ENCODE peak calls at places on chromosome 15, in four cellular contexts. C is coronary artery, P is IMR-90, D is heart right ventricle. M is an unnamed sample.

GRCh38 chr15:60713096-60714084 is 234.4 kb upstream of the ICE2 start:
- DNase-seq in C (no peak), P (peak; percentile 81), D (peak; percentile 15), M (no peak)

GRCh38 chr15:71252036-71252898 is 137.0 kb downstream of the THSD4 start:
- DNase-seq in C (no peak), P (peak; percentile 56), D (no peak), M (no peak)

GRCh38 chr15:61558172-61559146 is 329.4 kb upstream of the RORA start:
- DNase-seq in C (no peak), P (no peak), D (no peak), M (no peak)

GRCh38 chr15:61974759-61975158 is 85.5 kb downstream of the VPS13C start:
- DNase-seq in C (no peak), P (peak; percentile 50), D (no peak), M (no peak)

GRCh38 chr15:68232937-68233336 is 3.4 kb upstream of the CLN6 start:
- DNase-seq in C (no peak), P (no peak), D (no peak), M (no peak)

GRCh38 chr15:42737529-42738328 is 801 bp upstream of the CDAN1 start:
- DNase-seq in C (no peak), P (peak; percentile 4), D (no peak), M (no peak)

GRCh38 chr15:73608475-73608874 is 24.7 kb downstream of the NPTN start:
- DNase-seq in C (no peak), P (no peak), D (no peak), M (no peak)

GRCh38 chr15:73270366-73271097 is 98.2 kb downstream of the HCN4 start:
- DNase-seq in C (no peak), P (no peak), D (no peak), M (no peak)

GRCh38 chr15:52415628-52416027 is 113.1 kb downstream of the MYO5A start:
- DNase-seq in C (no peak), P (no peak), D (no peak), M (no peak)

GRCh38 chr15:48602358-48603122 is 43.0 kb downstream of the FBN1 start:
- DNase-seq in C (no peak), P (peak; percentile 81), D (peak; percentile 35), M (no peak)

GRCh38 chr15:60889506-60889905 is 339.6 kb downstream of the RORA start:
- DNase-seq in C (no peak), P (no peak), D (no peak), M (no peak)

GRCh38 chr15:62306851-62307504 is 141.9 kb upstream of the C2CD4B start:
- DNase-seq in C (no peak), P (peak; percentile 67), D (peak; percentile 58), M (no peak)

GRCh38 chr15:42155546-42156265 is 730 bp downstream of the PLA2G4F start:
- DNase-seq in C (no peak), P (no peak), D (no peak), M (no peak)

GRCh38 chr15:57586661-57587404 is 4.9 kb upstream of the MYZAP start:
- DNase-seq in C (no peak), P (no peak), D (no peak), M (no peak)

GRCh38 chr15:43134157-43134637 is 811 bp downstream of the TMEM62 start:
- DNase-seq in C (no peak), P (no peak), D (no peak), M (no peak)

GRCh38 chr15:77034620-77035467 is 36.1 kb downstream of the TSPAN3 start:
- DNase-seq in C (peak; percentile 71), P (no peak), D (no peak), M (peak; percentile 30)

GRCh38 chr15:89772933-89773583 is 3.1 kb upstream of the MESP2 start:
- DNase-seq in C (no peak), P (peak; percentile 65), D (no peak), M (no peak)

GRCh38 chr15:38701134-38701533 is 136.5 kb upstream of the RASGRP1 start:
- DNase-seq in C (no peak), P (peak; percentile 26), D (no peak), M (no peak)

GRCh38 chr15:55513125-55513524 is 5.1 kb upstream of the DNAAF4 start:
- DNase-seq in C (no peak), P (no peak), D (no peak), M (no peak)

GRCh38 chr15:38893920-38894259 is 329.3 kb upstream of the RASGRP1 start:
- DNase-seq in C (no peak), P (no peak), D (no peak), M (no peak)

GRCh38 chr15:36557364-36557763 is 22.1 kb upstream of the CDIN1 start:
- DNase-seq in C (no peak), P (no peak), D (no peak), M (no peak)

GRCh38 chr15:99433757-99434211 is 132.0 kb upstream of the MEF2A start:
- DNase-seq in C (no peak), P (no peak), D (peak; percentile 3), M (peak; percentile 23)

GRCh38 chr15:40845511-40846284 is 1.9 kb downstream of the SPINT1 start:
- DNase-seq in C (no peak), P (no peak), D (no peak), M (no peak)

GRCh38 chr15:73685561-73685960 is 1.4 kb downstream of the CD276 start:
- DNase-seq in C (no peak), P (peak; percentile 20), D (no peak), M (no peak)

GRCh38 chr15:85172846-85173490 is 191.3 kb downstream of the PDE8A start:
- DNase-seq in C (no peak), P (no peak), D (no peak), M (no peak)

GRCh38 chr15:90818251-90819210 is 49.9 kb upstream of the FURIN start:
- DNase-seq in C (no peak), P (no peak), D (no peak), M (peak; percentile 56)
- TF ChIP-seq CTCF in C (no peak), P (no peak), D (peak; percentile 17), M (no peak)

DNA sequence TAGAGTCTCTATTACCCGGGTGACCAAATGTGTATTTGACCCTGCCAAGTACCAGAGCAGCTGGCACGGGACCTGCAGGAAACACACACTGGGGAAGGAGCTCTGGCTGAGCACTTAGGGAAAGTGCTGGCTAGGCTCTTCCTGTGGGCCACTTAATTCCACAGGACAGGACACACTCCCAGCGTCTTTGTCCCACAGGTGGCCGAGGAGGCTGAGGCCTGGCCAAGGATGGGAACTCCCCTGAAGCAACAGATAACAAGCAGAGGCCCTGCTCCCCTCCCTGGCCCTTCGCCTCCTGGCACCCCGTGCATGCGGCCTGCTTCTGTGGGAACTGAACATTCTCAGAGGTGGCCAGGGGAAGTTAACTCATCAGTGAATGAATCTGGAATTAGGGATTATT is 180.8 kb downstream of the ATP10A start:
- DNase-seq in C (peak; percentile 84), P (no peak), D (no peak), M (no peak)
- H3K27ac ChIP-seq in C (peak overlapping the region; percentile 58), P (no peak overlapping the region), D (peak overlapping the region; percentile 32), M (no peak overlapping the region)

DNA sequence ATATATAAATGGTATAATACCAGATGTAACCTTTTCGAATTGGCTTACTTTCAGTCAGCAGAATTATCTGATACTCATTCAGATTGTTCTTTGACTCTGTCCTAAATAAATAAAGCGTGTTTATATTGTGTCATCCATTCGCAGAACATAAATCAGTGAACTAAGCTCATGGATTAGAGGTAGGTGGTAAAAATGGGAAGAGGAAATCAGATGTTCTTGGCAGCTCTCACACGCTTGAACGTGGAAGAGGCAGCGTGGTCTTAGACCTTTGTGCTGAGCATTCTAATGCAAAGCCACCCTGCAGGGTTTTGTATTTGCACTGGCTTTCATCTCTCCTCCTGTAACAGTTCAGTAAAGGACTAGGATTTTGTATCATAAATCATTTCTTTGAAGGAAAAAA is 441.4 kb downstream of the GABRG3 start:
- DNase-seq in C (no peak), P (no peak), D (no peak), M (no peak)
- H3K4me3 ChIP-seq in C (no peak overlapping the region), P (no peak overlapping the region), D (no peak overlapping the region), M (no peak overlapping the region)

GRCh38 chr15:63823253-63823844 is 10.4 kb downstream of the HERC1 start:
- DNase-seq in C (no peak), P (no peak), D (no peak), M (no peak)

GRCh38 chr15:63824570-63824969 is 9.2 kb downstream of the HERC1 start:
- DNase-seq in C (no peak), P (no peak), D (no peak), M (no peak)

GRCh38 chr15:63827113-63827512 is 6.6 kb downstream of the HERC1 start:
- DNase-seq in C (no peak), P (no peak), D (no peak), M (no peak)

GRCh38 chr15:63830113-63830512 is 3.6 kb downstream of the HERC1 start:
- DNase-seq in C (no peak), P (no peak), D (no peak), M (no peak)

GRCh38 chr15:63826513-63826912 is 7.2 kb downstream of the HERC1 start:
- DNase-seq in C (no peak), P (peak; percentile 48), D (no peak), M (no peak)
- TF ChIP-seq CTCF in C (no peak), P (peak; percentile 35), D (no peak), M (no peak)

DNA sequence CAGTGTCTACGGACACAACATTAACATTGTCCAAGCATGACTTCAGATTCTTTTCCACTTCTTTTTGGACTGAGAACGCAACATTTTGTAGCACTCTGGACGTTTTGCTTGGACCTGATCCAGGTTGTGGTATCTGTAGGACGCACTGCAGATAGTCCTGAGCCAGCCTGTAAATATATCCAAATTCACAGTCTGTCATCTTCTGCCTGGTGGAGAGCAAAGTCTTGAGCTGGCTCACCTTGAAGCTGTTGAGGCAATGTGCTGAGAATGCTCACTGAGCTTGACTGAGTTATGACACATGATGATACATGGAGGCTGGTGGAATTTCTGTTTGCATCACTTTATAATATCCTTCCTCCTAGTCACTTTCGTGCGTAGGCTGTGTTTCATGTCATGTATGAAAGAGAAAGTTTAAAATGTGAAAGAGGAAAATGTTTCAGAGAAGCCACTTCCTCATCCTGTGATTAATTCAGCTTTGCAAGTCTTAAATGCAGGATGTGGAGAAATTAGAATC is at the start of gene BCL2A1:
- DNase-seq in C (no peak), P (peak; percentile 96), D (no peak), M (no peak)
- H3K27ac ChIP-seq in C (no peak within 1 kb of the TSS), P (no peak within 1 kb of the TSS), D (no peak within 1 kb of the TSS), M (no peak within 1 kb of the TSS)

GRCh38 chr15:74791007-74791406 is 9.1 kb downstream of the CSK start:
- DNase-seq in C (no peak), P (no peak), D (no peak), M (no peak)
- H3K4me3 ChIP-seq in C (no peak overlapping the region), P (no peak overlapping the region), D (no peak overlapping the region), M (no peak overlapping the region)